ENCODE peak calls at places on chromosomes 16 and 17, in six cellular contexts. B, P, F, L, N and U are unnamed samples.

GRCh38 chr17:67891481-67892119 is 66.3 kb downstream of the BPTF start:
- DNase-seq in B (no peak), P (peak; percentile 27), F (no peak), L (no peak), N (peak; percentile 69), U (peak; percentile 76)

GRCh38 chr17:21058098-21058893 is 15.5 kb upstream of the USP22 start:
- DNase-seq in B (no peak), P (no peak), F (no peak), L (no peak), N (no peak), U (peak; percentile 52)

GRCh38 chr16:74865922-74866598 is 91.4 kb upstream of the FA2H start:
- DNase-seq in B (no peak), P (no peak), F (no peak), L (no peak), N (no peak), U (no peak)

GRCh38 chr16:71311553-71312158 is 22.5 kb upstream of the CMTR2 start:
- DNase-seq in B (peak; percentile 21), P (no peak), F (no peak), L (no peak), N (peak; percentile 10), U (peak; percentile 18)

GRCh38 chr17:81193051-81193410 is 27.0 kb upstream of the AATK start:
- DNase-seq in B (no peak), P (no peak), F (no peak), L (no peak), N (no peak), U (no peak)

GRCh38 chr17:67484261-67484660 is 107.2 kb downstream of the PITPNC1 start:
- DNase-seq in B (no peak), P (no peak), F (no peak), L (no peak), N (no peak), U (no peak)

GRCh38 chr16:46972971-46973456 is 460 bp downstream of the DNAJA2 start:
- DNase-seq in B (peak; percentile 59), P (no peak), F (no peak), L (peak; percentile 37), N (peak; percentile 53), U (peak; percentile 30)

GRCh38 chr16:67661864-67662652 is 1.3 kb downstream of the PARD6A start:
- DNase-seq in B (no peak), P (no peak), F (no peak), L (no peak), N (no peak), U (no peak)

GRCh38 chr17:80008383-80008840 is 27.3 kb downstream of the TBC1D16 start:
- DNase-seq in B (peak; percentile 67), P (peak; percentile 78), F (peak; percentile 68), L (peak; percentile 83), N (peak; percentile 79), U (peak; percentile 69)
- TF ChIP-seq CTCF in B (peak; percentile 92), P (peak; percentile 94), F (peak; percentile 80), L (peak; percentile 88), N (peak; percentile 89), U (peak; percentile 89)

GRCh38 chr16:4852221-4852872 is 5.1 kb downstream of the UBN1 start:
- DNase-seq in B (no peak), P (no peak), F (no peak), L (no peak), N (peak; percentile 55), U (peak; percentile 64)
- H3K4me3 ChIP-seq in B (no peak overlapping the region), P (no peak overlapping the region), F (no peak overlapping the region), L (no peak overlapping the region), N (no peak overlapping the region), U (no peak overlapping the region)

GRCh38 chr16:55203570-55203969 is 120.4 kb upstream of the IRX6 start:
- DNase-seq in B (no peak), P (no peak), F (peak; percentile 24), L (no peak), N (no peak), U (no peak)

GRCh38 chr16:55204094-55204493 is 119.9 kb upstream of the IRX6 start:
- DNase-seq in B (no peak), P (no peak), F (peak; percentile 23), L (no peak), N (no peak), U (no peak)

GRCh38 chr16:55209626-55210025 is 114.4 kb upstream of the IRX6 start:
- DNase-seq in B (no peak), P (no peak), F (no peak), L (no peak), N (no peak), U (no peak)

GRCh38 chr16:55204923-55205322 is 119.1 kb upstream of the IRX6 start:
- DNase-seq in B (no peak), P (no peak), F (no peak), L (no peak), N (no peak), U (no peak)

DNA sequence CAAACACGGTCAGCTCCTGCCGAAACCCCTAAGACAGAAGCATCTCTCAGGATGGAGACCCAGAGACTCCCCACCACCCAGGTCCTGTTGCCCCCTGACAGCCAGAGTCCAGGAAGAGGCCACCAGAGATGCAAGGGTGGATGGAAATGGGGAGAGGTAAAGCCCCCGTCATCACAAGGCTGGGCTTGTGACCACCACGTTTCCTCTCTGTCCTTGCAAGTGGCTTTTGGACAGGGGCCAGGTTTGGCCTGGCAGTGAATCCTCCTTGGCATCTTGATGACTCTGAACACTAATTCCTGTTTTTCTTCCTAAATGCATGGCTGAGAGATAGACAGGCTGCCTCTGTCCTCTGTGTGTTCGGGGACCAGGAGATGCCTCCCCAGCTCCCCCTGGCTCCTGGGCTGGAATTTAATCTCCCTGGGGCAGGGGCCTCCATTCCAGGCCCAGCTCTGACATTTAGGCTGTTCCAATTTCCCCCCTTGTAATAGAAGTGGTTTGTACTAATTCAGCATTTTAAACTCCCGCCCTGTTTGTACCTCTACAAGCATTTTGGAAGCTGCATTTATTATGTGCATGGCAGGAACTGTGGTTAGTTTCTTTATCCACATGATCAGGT is 116.2 kb upstream of the IRX6 start:
- DNase-seq in B (no peak), P (no peak), F (no peak), L (no peak), N (no peak), U (no peak)
- TF ChIP-seq CTCF in B (no peak), P (no peak), F (no peak), L (no peak), N (no peak), U (no peak)

GRCh38 chr17:39365252-39365651 is 36.2 kb downstream of the FBXL20 start:
- DNase-seq in B (no peak), P (no peak), F (no peak), L (no peak), N (no peak), U (no peak)
- H3K4me3 ChIP-seq in B (no peak overlapping the region), P (no peak overlapping the region), F (peak overlapping the region; percentile 10), L (no peak overlapping the region), N (no peak overlapping the region), U (no peak overlapping the region)

GRCh38 chr17:39751016-39751543 is 13.3 kb downstream of the GRB7 start:
- DNase-seq in B (no peak), P (no peak), F (no peak), L (no peak), N (no peak), U (no peak)
- TF ChIP-seq CTCF in B (no peak), P (no peak), F (no peak), L (no peak), N (no peak), U (no peak)

GRCh38 chr17:28426081-28426519 is 20.1 kb upstream of the SLC46A1 start:
- DNase-seq in B (peak; percentile 23), P (no peak), F (no peak), L (no peak), N (no peak), U (peak; percentile 19)

GRCh38 chr17:28421775-28422305 is 15.8 kb upstream of the SLC46A1 start:
- DNase-seq in B (no peak), P (no peak), F (no peak), L (no peak), N (no peak), U (no peak)

GRCh38 chr17:28425206-28425605 is 19.2 kb upstream of the SLC46A1 start:
- DNase-seq in B (no peak), P (no peak), F (no peak), L (no peak), N (no peak), U (no peak)

GRCh38 chr17:28427372-28427771 is 21.4 kb upstream of the SLC46A1 start:
- DNase-seq in B (no peak), P (no peak), F (no peak), L (no peak), N (no peak), U (no peak)
- H3K4me3 ChIP-seq in B (no peak overlapping the region), P (no peak overlapping the region), F (no peak overlapping the region), L (no peak overlapping the region), N (no peak overlapping the region), U (no peak overlapping the region)

GRCh38 chr17:79843475-79843916 is 4.3 kb upstream of the CBX4 start:
- DNase-seq in B (no peak), P (no peak), F (no peak), L (no peak), N (peak; percentile 26), U (peak; percentile 14)

GRCh38 chr17:79843917-79844815 is 4.9 kb upstream of the CBX4 start:
- DNase-seq in B (no peak), P (no peak), F (no peak), L (peak; percentile 73), N (peak; percentile 75), U (peak; percentile 27)

GRCh38 chr17:79841369-79842135 is 2.3 kb upstream of the CBX4 start:
- DNase-seq in B (no peak), P (no peak), F (no peak), L (no peak), N (no peak), U (no peak)

GRCh38 chr17:79842136-79842655 is 3.0 kb upstream of the CBX4 start:
- DNase-seq in B (no peak), P (no peak), F (no peak), L (no peak), N (no peak), U (no peak)

DNA sequence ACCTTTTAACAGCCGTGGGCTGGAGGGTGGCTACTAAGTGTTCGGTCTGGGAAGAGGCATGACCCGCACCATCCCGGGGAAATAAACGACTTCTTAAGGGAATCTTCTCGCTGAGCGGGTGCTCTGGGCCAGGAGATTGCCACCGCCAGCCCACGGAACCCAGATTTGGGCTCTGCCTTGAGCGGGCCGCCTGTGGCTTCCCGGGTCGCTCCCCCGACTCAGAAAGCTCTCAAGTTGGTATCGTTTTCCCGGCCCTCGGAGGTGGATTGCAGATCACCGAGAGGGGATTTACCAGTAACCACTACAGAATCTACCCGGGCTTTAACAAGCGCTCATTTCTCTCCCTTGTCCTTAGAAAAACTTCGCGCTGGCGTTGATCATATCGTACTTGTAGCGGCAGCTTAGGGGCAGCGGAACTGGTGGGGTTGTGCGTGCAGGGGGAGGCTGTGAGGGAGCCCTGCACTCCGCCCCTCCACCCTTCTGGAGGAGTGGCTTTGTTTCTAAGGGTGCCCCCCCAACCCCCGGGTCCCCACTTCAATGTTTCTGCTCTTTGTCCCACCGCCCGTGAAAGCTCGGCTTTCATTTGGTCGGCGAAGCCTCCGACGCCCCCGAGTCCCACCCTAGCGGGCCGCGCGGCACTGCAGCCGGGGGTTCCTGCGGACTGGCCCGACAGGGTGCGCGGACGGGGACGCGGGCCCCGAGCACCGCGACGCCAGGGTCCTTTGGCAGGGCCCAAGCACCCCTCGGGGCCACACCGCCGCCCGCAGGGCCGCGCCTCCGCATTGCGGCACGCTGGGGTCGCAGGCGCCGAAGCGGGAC is 3.6 kb upstream of the CBX4 start:
- DNase-seq in B (peak; percentile 24), P (no peak), F (no peak), L (no peak), N (no peak), U (no peak)
- TF ChIP-seq CTCF in B (no peak), P (no peak), F (no peak), L (no peak), N (no peak), U (no peak)